ENCODE peak calls at places on chromosomes 16 and 17, in eight cellular contexts. One of them, this sample, is unnamed.
A peak's percentile ranks its signal among the peaks of the same experiment; 100 is the strongest.

GRCh38 chr16:10992112-10992511 is 47.7 kb downstream of the CLEC16A start:
- DNase-seq in adrenal gland: no peak
- DNase-seq in IMR-90: peak; percentile 98
- DNase-seq in CD4-positive, CD25-positive, alpha-beta regulatory T cell: no peak
- DNase-seq in AG04450: peak; percentile 87
- DNase-seq in spleen: no peak
- DNase-seq in fibroblast of lung: peak; percentile 94
- DNase-seq in left lung: no peak
- DNase-seq in this sample: no peak

GRCh38 chr16:27748868-27749546 is 199.1 kb downstream of the KATNIP start:
- DNase-seq in fibroblast of lung: peak; percentile 77
- DNase-seq in left lung: peak; percentile 57
- DNase-seq in IMR-90: peak; percentile 84
- DNase-seq in adrenal gland: no peak
- DNase-seq in spleen: no peak
- DNase-seq in CD4-positive, CD25-positive, alpha-beta regulatory T cell: peak; percentile 5
- DNase-seq in AG04450: peak; percentile 39
- DNase-seq in this sample: no peak

GRCh38 chr16:10368984-10369551 is 16.8 kb upstream of the ATF7IP2 start:
- DNase-seq in IMR-90: no peak
- DNase-seq in left lung: no peak
- DNase-seq in spleen: no peak
- DNase-seq in fibroblast of lung: no peak
- DNase-seq in adrenal gland: no peak
- DNase-seq in CD4-positive, CD25-positive, alpha-beta regulatory T cell: no peak
- DNase-seq in AG04450: no peak
- DNase-seq in this sample: no peak

GRCh38 chr17:45660474-45660873 is 123.6 kb upstream of the CRHR1 start:
- DNase-seq in adrenal gland: no peak
- DNase-seq in spleen: no peak
- DNase-seq in left lung: no peak
- DNase-seq in fibroblast of lung: no peak
- DNase-seq in AG04450: no peak
- DNase-seq in IMR-90: no peak
- DNase-seq in CD4-positive, CD25-positive, alpha-beta regulatory T cell: no peak
- DNase-seq in this sample: no peak

GRCh38 chr17:8372422-8372821 is 4.1 kb downstream of the KRABD2 start:
- DNase-seq in AG04450: no peak
- DNase-seq in IMR-90: no peak
- DNase-seq in CD4-positive, CD25-positive, alpha-beta regulatory T cell: no peak
- DNase-seq in left lung: no peak
- DNase-seq in spleen: no peak
- DNase-seq in fibroblast of lung: no peak
- DNase-seq in adrenal gland: no peak
- DNase-seq in this sample: no peak

GRCh38 chr17:28760987-28761562 is 17.3 kb downstream of the TRAF4 start:
- DNase-seq in IMR-90: peak; percentile 66
- DNase-seq in fibroblast of lung: peak; percentile 38
- DNase-seq in adrenal gland: peak; percentile 67
- DNase-seq in left lung: peak; percentile 87
- DNase-seq in spleen: peak; percentile 90
- DNase-seq in CD4-positive, CD25-positive, alpha-beta regulatory T cell: no peak
- DNase-seq in AG04450: no peak
- DNase-seq in this sample: no peak

GRCh38 chr16:4970010-4970409 is 11.9 kb downstream of the SEC14L5 start:
- DNase-seq in left lung: no peak
- DNase-seq in AG04450: no peak
- DNase-seq in adrenal gland: no peak
- DNase-seq in spleen: no peak
- DNase-seq in CD4-positive, CD25-positive, alpha-beta regulatory T cell: no peak
- DNase-seq in IMR-90: no peak
- DNase-seq in fibroblast of lung: no peak
- DNase-seq in this sample: no peak

GRCh38 chr17:78019367-78019975 is 61.0 kb downstream of the TNRC6C start:
- DNase-seq in fibroblast of lung: peak; percentile 67
- DNase-seq in CD4-positive, CD25-positive, alpha-beta regulatory T cell: no peak
- DNase-seq in AG04450: no peak
- DNase-seq in left lung: no peak
- DNase-seq in IMR-90: peak; percentile 62
- DNase-seq in spleen: no peak
- DNase-seq in adrenal gland: no peak
- DNase-seq in this sample: no peak

GRCh38 chr16:1494129-1494640 is 1.0 kb downstream of the TELO2 start:
- DNase-seq in AG04450: peak; percentile 34
- DNase-seq in CD4-positive, CD25-positive, alpha-beta regulatory T cell: no peak
- DNase-seq in left lung: no peak
- DNase-seq in IMR-90: peak; percentile 69
- DNase-seq in adrenal gland: peak; percentile 61
- DNase-seq in fibroblast of lung: peak; percentile 74
- DNase-seq in spleen: peak; percentile 81
- DNase-seq in this sample: no peak

GRCh38 chr17:27762527-27763305 is 37.6 kb downstream of the NOS2 start:
- DNase-seq in left lung: no peak
- DNase-seq in spleen: no peak
- DNase-seq in fibroblast of lung: peak; percentile 18
- DNase-seq in adrenal gland: no peak
- DNase-seq in CD4-positive, CD25-positive, alpha-beta regulatory T cell: no peak
- DNase-seq in AG04450: no peak
- DNase-seq in IMR-90: peak; percentile 37
- DNase-seq in this sample: no peak

GRCh38 chr16:51321251-51321650 is 170.2 kb upstream of the SALL1 start:
- DNase-seq in adrenal gland: no peak
- DNase-seq in left lung: no peak
- DNase-seq in CD4-positive, CD25-positive, alpha-beta regulatory T cell: no peak
- DNase-seq in spleen: no peak
- DNase-seq in IMR-90: no peak
- DNase-seq in fibroblast of lung: no peak
- DNase-seq in AG04450: no peak
- DNase-seq in this sample: no peak

GRCh38 chr16:1296688-1297412 is 12.6 kb upstream of the UBE2I start:
- DNase-seq in left lung: no peak
- DNase-seq in IMR-90: peak; percentile 81
- DNase-seq in fibroblast of lung: no peak
- DNase-seq in CD4-positive, CD25-positive, alpha-beta regulatory T cell: no peak
- DNase-seq in AG04450: no peak
- DNase-seq in adrenal gland: peak; percentile 57
- DNase-seq in spleen: no peak
- DNase-seq in this sample: no peak

GRCh38 chr17:35449371-35449931 is 885 bp upstream of the SLFN13 start:
- DNase-seq in IMR-90: no peak
- DNase-seq in fibroblast of lung: peak; percentile 40
- DNase-seq in AG04450: no peak
- DNase-seq in adrenal gland: no peak
- DNase-seq in spleen: peak; percentile 86
- DNase-seq in left lung: peak; percentile 49
- DNase-seq in CD4-positive, CD25-positive, alpha-beta regulatory T cell: no peak
- DNase-seq in this sample: no peak

GRCh38 chr17:46072998-46073397 is 73.9 kb downstream of the STH start:
- DNase-seq in adrenal gland: no peak
- DNase-seq in fibroblast of lung: peak; percentile 28
- DNase-seq in CD4-positive, CD25-positive, alpha-beta regulatory T cell: no peak
- DNase-seq in AG04450: peak; percentile 30
- DNase-seq in spleen: no peak
- DNase-seq in IMR-90: peak; percentile 80
- DNase-seq in left lung: no peak
- DNase-seq in this sample: no peak

GRCh38 chr16:56121156-56121500 is 70.2 kb upstream of the GNAO1 start:
- DNase-seq in left lung: no peak
- DNase-seq in AG04450: no peak
- DNase-seq in CD4-positive, CD25-positive, alpha-beta regulatory T cell: no peak
- DNase-seq in fibroblast of lung: no peak
- DNase-seq in spleen: no peak
- DNase-seq in IMR-90: no peak
- DNase-seq in adrenal gland: no peak
- DNase-seq in this sample: no peak

GRCh38 chr17:82289822-82290541 is 16.5 kb upstream of the CSNK1D start:
- DNase-seq in fibroblast of lung: no peak
- DNase-seq in adrenal gland: no peak
- DNase-seq in CD4-positive, CD25-positive, alpha-beta regulatory T cell: no peak
- DNase-seq in spleen: no peak
- DNase-seq in IMR-90: no peak
- DNase-seq in AG04450: no peak
- DNase-seq in left lung: no peak
- DNase-seq in this sample: no peak

GRCh38 chr16:23578096-23578830 is 17.9 kb downstream of the NDUFAB1 start:
- DNase-seq in spleen: no peak
- DNase-seq in CD4-positive, CD25-positive, alpha-beta regulatory T cell: no peak
- DNase-seq in adrenal gland: no peak
- DNase-seq in IMR-90: peak; percentile 24
- DNase-seq in AG04450: no peak
- DNase-seq in fibroblast of lung: peak; percentile 32
- DNase-seq in left lung: no peak
- DNase-seq in this sample: no peak

DNA sequence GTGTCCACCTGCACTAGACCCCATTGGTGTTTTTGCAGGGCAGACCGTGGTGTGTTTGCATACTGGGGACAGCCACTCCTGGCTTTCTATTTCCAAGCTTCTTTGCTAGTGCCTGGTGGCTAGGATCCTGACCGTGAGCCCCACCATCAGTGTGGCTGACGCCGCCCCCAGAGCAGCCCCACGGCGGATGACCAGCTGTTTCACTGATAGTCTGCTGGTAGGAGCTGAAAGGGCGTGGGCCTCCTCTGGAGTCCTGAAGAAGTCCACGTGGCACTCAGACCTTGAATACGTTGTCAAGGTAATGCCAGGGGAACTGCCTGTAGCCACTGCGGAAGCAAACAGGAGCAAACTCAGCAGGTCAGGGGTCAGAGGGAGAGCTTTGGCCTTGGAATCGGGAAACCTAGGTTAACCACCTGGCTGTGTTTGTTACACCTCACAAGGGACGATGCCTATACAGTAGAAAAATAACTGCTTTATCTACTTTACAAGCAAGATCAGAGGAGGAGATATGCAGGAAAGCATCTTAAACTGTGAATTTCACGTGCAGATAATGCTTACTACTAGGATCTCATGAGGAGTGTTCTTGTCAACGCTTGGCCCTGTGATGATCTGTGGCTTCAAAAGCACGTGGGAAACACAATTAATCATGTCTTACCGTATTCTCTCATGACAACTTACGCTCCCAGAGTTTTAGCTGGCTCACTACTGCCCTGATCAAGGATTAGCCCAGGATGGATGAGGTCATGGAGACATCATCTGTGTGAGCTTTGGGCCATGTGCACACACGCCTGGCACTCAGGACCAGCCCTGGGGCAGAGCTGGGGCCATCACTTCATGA is 30.2 kb downstream of the ALDH3A2 start:
- DNase-seq in CD4-positive, CD25-positive, alpha-beta regulatory T cell: no peak
- DNase-seq in AG04450: no peak
- DNase-seq in left lung: no peak
- DNase-seq in fibroblast of lung: no peak
- DNase-seq in adrenal gland: no peak
- DNase-seq in spleen: no peak
- DNase-seq in IMR-90: no peak
- DNase-seq in this sample: no peak
- H3K9me3 ChIP-seq in CD4-positive, CD25-positive, alpha-beta regulatory T cell: no peaks in the 10 kb centered on the region
- H3K9me3 ChIP-seq in AG04450: no peaks in the 10 kb centered on the region
- H3K9me3 ChIP-seq in left lung: no peaks in the 10 kb centered on the region
- H3K9me3 ChIP-seq in fibroblast of lung: no peaks in the 10 kb centered on the region
- H3K9me3 ChIP-seq in adrenal gland: no peaks in the 10 kb centered on the region
- H3K9me3 ChIP-seq in spleen: no peaks in the 10 kb centered on the region
- H3K9me3 ChIP-seq in IMR-90: no peaks in the 10 kb centered on the region
- H3K9me3 ChIP-seq in this sample: no peaks in the 10 kb centered on the region

DNA sequence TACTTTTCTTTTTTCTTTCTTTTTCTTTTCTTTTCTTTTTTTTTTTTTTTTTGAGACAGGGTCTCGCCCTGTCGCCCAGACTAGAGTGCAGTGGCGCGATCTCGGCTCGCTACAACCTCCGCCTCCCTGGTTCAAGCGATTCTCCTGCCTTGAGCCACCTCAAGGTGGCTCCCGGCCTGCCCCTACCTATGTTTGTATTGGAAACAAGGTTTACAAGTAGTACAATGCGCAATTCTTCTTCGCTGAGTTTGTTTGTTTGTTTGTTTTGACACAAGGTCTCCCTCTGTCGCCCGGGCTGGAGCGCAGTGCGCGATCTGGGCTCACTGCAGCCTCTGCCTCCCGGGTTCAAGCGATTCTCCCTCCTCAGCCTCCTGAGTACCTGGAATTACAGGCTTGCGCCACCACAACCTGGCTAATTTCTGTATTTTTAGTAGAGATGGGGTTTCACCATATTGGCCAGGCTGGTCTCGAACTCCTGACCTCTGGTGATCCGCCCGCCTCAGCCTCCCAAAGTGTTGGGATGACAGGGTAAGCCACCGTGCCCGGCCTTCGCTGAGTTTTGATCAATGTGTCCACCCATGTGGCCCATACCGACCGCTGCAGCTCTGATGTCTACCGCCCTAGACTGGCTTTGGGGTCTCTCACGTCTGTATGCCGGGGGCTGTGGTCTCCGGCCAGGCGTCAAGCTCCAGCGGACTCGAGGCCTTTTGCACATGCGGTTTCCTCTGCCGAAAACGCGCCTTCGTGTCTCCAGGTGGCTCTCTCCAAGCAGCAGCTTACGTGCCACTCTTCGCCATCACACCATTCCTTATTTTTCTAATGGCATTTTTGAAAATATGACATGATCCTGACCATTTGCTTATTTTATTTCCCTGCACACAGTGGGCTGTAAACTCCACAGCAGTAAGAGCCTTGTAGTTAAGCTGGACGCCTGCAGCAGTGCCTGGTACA is 1.1 kb upstream of the YBX2 start:
- DNase-seq in IMR-90: no peak
- DNase-seq in left lung: no peak
- DNase-seq in spleen: no peak
- DNase-seq in CD4-positive, CD25-positive, alpha-beta regulatory T cell: no peak
- DNase-seq in adrenal gland: peak; percentile 33
- DNase-seq in AG04450: no peak
- DNase-seq in fibroblast of lung: no peak
- DNase-seq in this sample: no peak
- H3K9me3 ChIP-seq in IMR-90: no peaks in the 10 kb centered on the region
- H3K9me3 ChIP-seq in left lung: no peaks in the 10 kb centered on the region
- H3K9me3 ChIP-seq in spleen: no peaks in the 10 kb centered on the region
- H3K9me3 ChIP-seq in CD4-positive, CD25-positive, alpha-beta regulatory T cell: no peaks in the 10 kb centered on the region
- H3K9me3 ChIP-seq in adrenal gland: no peaks in the 10 kb centered on the region
- H3K9me3 ChIP-seq in AG04450: peaks cover 4% of the 10 kb centered on the region
- H3K9me3 ChIP-seq in fibroblast of lung: no peaks in the 10 kb centered on the region
- H3K9me3 ChIP-seq in this sample: no peaks in the 10 kb centered on the region

DNA sequence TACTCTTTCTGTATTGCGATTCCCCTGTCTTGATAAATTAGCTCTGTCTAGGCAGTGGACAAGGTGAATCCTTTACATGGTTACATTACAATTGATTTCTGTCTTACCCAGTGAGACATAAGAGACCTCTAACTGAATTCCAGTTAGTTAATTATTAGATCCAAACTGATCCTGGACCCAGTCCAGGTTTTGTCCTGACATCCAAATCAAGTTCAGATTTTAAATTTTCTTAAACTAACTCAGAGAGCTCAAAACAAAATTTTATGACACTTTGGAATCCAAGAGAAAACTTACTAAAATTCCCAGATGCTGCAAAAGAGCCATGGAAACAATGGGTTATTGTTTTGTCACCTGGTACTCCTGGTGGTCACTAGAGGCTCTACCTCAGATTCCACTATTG is 2166.6 kb downstream of the TP53TG3F start:
- DNase-seq in adrenal gland: no peak
- DNase-seq in fibroblast of lung: no peak
- DNase-seq in left lung: no peak
- DNase-seq in spleen: no peak
- DNase-seq in AG04450: no peak
- DNase-seq in IMR-90: no peak
- DNase-seq in CD4-positive, CD25-positive, alpha-beta regulatory T cell: no peak
- DNase-seq in this sample: no peak
- H3K9me3 ChIP-seq in adrenal gland: no peaks in the 10 kb centered on the region
- H3K9me3 ChIP-seq in fibroblast of lung: no peaks in the 10 kb centered on the region
- H3K9me3 ChIP-seq in left lung: peaks cover 63% of the 10 kb centered on the region
- H3K9me3 ChIP-seq in spleen: peaks cover 82% of the 10 kb centered on the region
- H3K9me3 ChIP-seq in AG04450: peaks cover 19% of the 10 kb centered on the region
- H3K9me3 ChIP-seq in IMR-90: peaks cover 7% of the 10 kb centered on the region
- H3K9me3 ChIP-seq in CD4-positive, CD25-positive, alpha-beta regulatory T cell: peaks cover 7% of the 10 kb centered on the region
- H3K9me3 ChIP-seq in this sample: no peaks in the 10 kb centered on the region

GRCh38 chr16:35255816-35256215 is 1796.4 kb downstream of the TP53TG3F start:
- DNase-seq in IMR-90: no peak
- DNase-seq in spleen: no peak
- DNase-seq in AG04450: no peak
- DNase-seq in CD4-positive, CD25-positive, alpha-beta regulatory T cell: no peak
- DNase-seq in adrenal gland: no peak
- DNase-seq in left lung: no peak
- DNase-seq in fibroblast of lung: no peak
- DNase-seq in this sample: no peak
- H3K9me3 ChIP-seq in IMR-90: peaks cover 18% of the 10 kb centered on the region
- H3K9me3 ChIP-seq in spleen: peaks cover 58% of the 10 kb centered on the region
- H3K9me3 ChIP-seq in AG04450: peaks cover 32% of the 10 kb centered on the region
- H3K9me3 ChIP-seq in CD4-positive, CD25-positive, alpha-beta regulatory T cell: peaks cover 4% of the 10 kb centered on the region
- H3K9me3 ChIP-seq in adrenal gland: no peaks in the 10 kb centered on the region
- H3K9me3 ChIP-seq in left lung: peaks cover 35% of the 10 kb centered on the region
- H3K9me3 ChIP-seq in fibroblast of lung: no peaks in the 10 kb centered on the region
- H3K9me3 ChIP-seq in this sample: no peaks in the 10 kb centered on the region